ENCODE peak calls at places on chromosome 17, in four cellular contexts. U is transverse colon; F is CD4-positive, CD25-positive, alpha-beta regulatory T cell; V is neuronal stem cell. O is an unnamed sample.

GRCh38 chr17:66747561-66748275 is 87.2 kb upstream of the CACNG5 start:
- DNase-seq in F (no peak), U (no peak), V (no peak), O (peak)

GRCh38 chr17:35498429-35499178 is 38.9 kb downstream of the SLFN12L start:
- DNase-seq in V (no peak), U (no peak), F (no peak), O (no peak)

GRCh38 chr17:55770220-55770870 is 19.5 kb downstream of the PCTP start:
- DNase-seq in V (peak), U (no peak), F (no peak), O (peak)

GRCh38 chr17:7022791-7023571 is at the start of gene BCL6B:
- DNase-seq in U (no peak), V (no peak), F (no peak), O (no peak)

GRCh38 chr17:20994779-20995149 is 48.0 kb downstream of the USP22 start:
- DNase-seq in V (no peak), U (peak), F (no peak), O (no peak)

GRCh38 chr17:74646231-74646630 is 22.7 kb upstream of the CD300E start:
- DNase-seq in V (no peak), F (no peak), U (no peak), O (no peak)

GRCh38 chr17:83110755-83111154 is 31.3 kb downstream of the METRNL start:
- DNase-seq in V (no peak), U (no peak), F (no peak), O (no peak)

GRCh38 chr17:77488531-77489238 is 347.9 kb downstream of the SEC14L1 start:
- DNase-seq in V (no peak), U (no peak), F (no peak), O (no peak)

GRCh38 chr17:75476752-75477492 is 20.5 kb downstream of the TMEM94 start:
- DNase-seq in U (no peak), V (no peak), F (no peak), O (no peak)

GRCh38 chr17:63701477-63702222 is 1.7 kb upstream of the LIMD2 start:
- DNase-seq in V (no peak), F (peak), U (peak), O (no peak)

GRCh38 chr17:46898860-46899259 is 24.1 kb upstream of the GOSR2 start:
- DNase-seq in F (no peak), U (no peak), V (no peak), O (no peak)

GRCh38 chr17:47188266-47188665 is 829 bp downstream of the CDC27 start:
- DNase-seq in F (no peak), V (peak), U (no peak), O (no peak)

GRCh38 chr17:14622622-14623101 is 321.8 kb downstream of the HS3ST3B1 start:
- DNase-seq in F (no peak), V (no peak), U (no peak), O (no peak)

GRCh38 chr17:45262516-45263476 is 902 bp upstream of the SPATA32 start:
- DNase-seq in F (no peak), U (no peak), V (no peak), O (peak)

GRCh38 chr17:45739786-45740185 is 44.3 kb upstream of the CRHR1 start:
- DNase-seq in V (no peak), F (no peak), U (no peak), O (no peak)

GRCh38 chr17:79664925-79665738 is 54.3 kb upstream of the RBFOX3 start:
- DNase-seq in F (no peak), U (peak), V (no peak), O (no peak)

GRCh38 chr17:77453613-77454559 is 313.1 kb downstream of the SEC14L1 start:
- DNase-seq in U (peak), F (peak), V (no peak), O (no peak)

GRCh38 chr17:39730095-39730921 is at the start of gene MIEN1:
- DNase-seq in U (peak), F (peak), V (peak), O (no peak)

GRCh38 chr17:12591336-12591735 is 74.4 kb upstream of the MYOCD start:
- DNase-seq in V (no peak), F (no peak), U (no peak), O (peak)

GRCh38 chr17:62880120-62880519 is 72.0 kb upstream of the MARCHF10 start:
- DNase-seq in F (no peak), V (no peak), U (no peak), O (no peak)

GRCh38 chr17:45032150-45032493 is 19.3 kb downstream of the DCAKD start:
- DNase-seq in U (no peak), V (no peak), F (no peak), O (no peak)

GRCh38 chr17:32445075-32445427 is 741 bp downstream of the PSMD11 start:
- DNase-seq in F (peak), V (no peak), U (peak), O (no peak)

GRCh38 chr17:22459953-22460350 is 767.6 kb downstream of the KCNJ18 start:
- DNase-seq in V (no peak), F (no peak), U (no peak), O (no peak)

GRCh38 chr17:57455063-57455914 is 199.0 kb downstream of the MSI2 start:
- DNase-seq in V (no peak), F (no peak), U (no peak), O (no peak)

GRCh38 chr17:75996665-75997590 is 3.7 kb upstream of the CDK3 start:
- DNase-seq in U (peak), V (no peak), F (no peak), O (no peak)

GRCh38 chr17:1606352-1606985 is 22.2 kb downstream of the SLC43A2 start:
- DNase-seq in V (no peak), F (no peak), U (no peak), O (no peak)

GRCh38 chr17:45687594-45687993 is 96.5 kb upstream of the CRHR1 start:
- DNase-seq in F (no peak), V (no peak), U (no peak), O (no peak)

GRCh38 chr17:61400786-61401279 is 1.2 kb downstream of the TBX2 start:
- DNase-seq in V (no peak), F (no peak), U (no peak), O (no peak)
- H3K4me3 ChIP-seq in V (peak), F (no peak), U (peak), O (peak)

GRCh38 chr17:28494445-28495188 is 11.5 kb upstream of the FOXN1 start:
- DNase-seq in V (peak), U (peak), F (peak), O (peak)

GRCh38 chr17:28497931-28498330 is 8.2 kb upstream of the FOXN1 start:
- DNase-seq in F (no peak), U (no peak), V (no peak), O (no peak)

GRCh38 chr17:28493467-28493866 is 12.7 kb upstream of the FOXN1 start:
- DNase-seq in F (no peak), U (no peak), V (no peak), O (peak)

GRCh38 chr17:28492352-28493310 is 13.5 kb upstream of the FOXN1 start:
- DNase-seq in F (no peak), V (no peak), U (no peak), O (no peak)

GRCh38 chr17:28495626-28496025 is 10.5 kb upstream of the FOXN1 start:
- DNase-seq in F (no peak), V (no peak), U (no peak), O (no peak)
- H3K4me3 ChIP-seq in F (no peak), V (no peak), U (no peak), O (no peak)

GRCh38 chr17:19747159-19747719 is 859 bp downstream of the ALDH3A1 start:
- DNase-seq in V (no peak), F (no peak), U (no peak), O (no peak)
- H3K4me3 ChIP-seq in V (no peak), F (no peak), U (no peak), O (no peak)

DNA sequence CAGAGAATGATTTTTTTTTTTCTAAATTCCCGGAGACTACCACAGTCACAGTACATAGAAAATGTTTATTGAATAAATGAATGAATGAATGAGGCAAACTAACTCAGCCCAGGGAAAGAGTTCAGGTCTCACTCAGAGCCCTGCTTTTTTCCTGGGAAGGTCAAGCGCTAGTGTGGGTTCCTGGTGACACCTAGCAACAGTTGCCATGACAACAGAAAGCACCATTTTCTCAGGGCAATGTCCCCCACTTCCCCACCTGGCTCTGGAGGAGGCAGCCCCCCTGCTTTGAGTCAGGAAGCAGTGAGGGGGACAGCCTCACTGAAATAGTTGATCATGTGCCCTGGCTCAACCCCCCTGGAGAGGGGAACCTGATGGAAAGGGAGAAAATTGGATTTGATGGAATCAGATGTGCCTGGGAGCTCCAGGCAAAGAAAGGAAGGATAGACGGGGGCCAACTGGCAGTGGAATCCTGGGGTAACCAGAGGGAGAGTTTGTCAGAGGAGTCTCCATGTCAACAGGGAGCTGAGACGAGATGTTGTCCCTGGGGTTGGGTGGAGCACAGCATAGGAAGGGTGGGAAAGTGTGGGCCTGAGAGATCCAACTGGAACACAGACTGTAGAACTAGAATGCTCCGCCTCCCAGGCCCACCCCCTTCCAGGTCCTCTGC is 242.2 kb upstream of the CCL2 start:
- DNase-seq in F (no peak), V (no peak), U (no peak), O (no peak)
- H3K4me3 ChIP-seq in F (no peak), V (no peak), U (no peak), O (no peak)

DNA sequence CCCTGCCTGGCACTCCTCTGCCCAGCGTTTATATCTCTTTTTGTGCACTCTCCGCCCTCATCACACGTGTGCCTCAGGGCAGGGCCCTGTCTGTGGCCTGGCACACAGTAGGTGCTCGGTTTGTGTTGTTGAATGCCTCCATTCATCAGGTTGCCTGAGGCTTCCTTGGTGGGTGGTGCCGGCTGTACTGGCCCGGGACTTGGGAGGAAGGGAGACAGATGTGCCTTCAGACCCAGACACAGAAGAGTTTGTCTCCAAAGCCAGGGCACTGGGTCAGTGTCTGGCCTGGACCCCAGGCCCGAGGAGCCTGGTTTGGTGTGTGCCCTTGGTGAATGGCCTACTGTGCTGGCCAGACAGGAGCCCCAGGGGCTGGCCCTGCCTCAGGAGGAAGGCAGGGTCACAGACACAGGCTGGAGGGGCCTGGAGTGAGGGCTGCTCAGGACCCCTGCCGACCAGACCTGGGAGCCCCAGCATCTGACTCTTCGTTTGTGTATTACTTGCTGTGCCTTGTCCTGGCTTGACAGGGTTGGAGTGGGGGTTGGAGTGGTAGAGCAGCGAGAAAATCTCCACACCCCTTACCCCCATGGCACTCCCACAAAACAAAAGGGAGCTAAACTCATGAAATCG is 71.7 kb downstream of the RAI1 start:
- DNase-seq in F (no peak), U (no peak), V (no peak), O (no peak)
- H3K4me3 ChIP-seq in F (peak), U (peak), V (peak), O (peak)

GRCh38 chr17:81734405-81735055 is 22.4 kb downstream of the SLC25A10 start:
- DNase-seq in V (no peak), F (no peak), U (peak), O (no peak)
- H3K4me3 ChIP-seq in V (no peak), F (no peak), U (no peak), O (no peak)

DNA sequence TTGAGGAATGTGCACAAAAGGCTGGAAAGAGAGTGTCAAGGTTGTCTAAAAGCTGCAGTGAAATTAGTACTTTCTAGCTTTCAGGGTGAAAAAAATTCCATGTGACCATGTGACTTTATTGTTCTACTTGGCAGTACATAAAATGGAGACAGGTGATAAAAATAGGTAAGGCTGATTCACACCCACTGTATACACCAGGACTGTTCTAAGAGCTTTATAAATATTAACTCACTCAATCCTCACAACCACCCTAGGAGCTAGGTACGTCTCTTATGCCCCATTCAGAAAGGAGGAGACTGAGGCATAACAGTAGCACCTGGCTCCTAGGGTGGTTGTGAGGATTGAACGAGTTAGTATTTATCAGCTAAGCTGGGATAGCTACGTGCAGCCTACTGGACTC is 28.2 kb upstream of the DNAH17 start:
- DNase-seq in F (no peak), V (no peak), U (no peak), O (no peak)
- H3K4me3 ChIP-seq in F (no peak), V (no peak), U (no peak), O (no peak)

GRCh38 chr17:48671697-48672171 is 45.6 kb upstream of the HOXB9 start:
- DNase-seq in V (peak), U (peak), F (peak), O (peak)
- H3K4me3 ChIP-seq in V (peak), U (no peak), F (peak), O (peak)

O was measured in skeletal muscle cell.